ENCODE peak calls at places on chromosomes 1 and 21, in six cellular contexts. P is dermis blood vessel endothelial cell; R is fibroblast of lung; U is AG09309; Q is naive thymus-derived CD8-positive, alpha-beta T cell; C is CD8-positive, alpha-beta T cell. A is an unnamed sample.

GRCh38 chr1:200213921-200214320 is 186.4 kb downstream of the NR5A2 start:
- DNase-seq in P (no peak), R (no peak), U (no peak), Q (no peak), C (no peak), A (no peak)

GRCh38 chr1:86231076-86231475 is 74.5 kb upstream of the COL24A1 start:
- DNase-seq in P (no peak), R (no peak), U (peak), Q (no peak), C (no peak), A (no peak)

GRCh38 chr21:45849651-45850050 is 131.9 kb upstream of the COL6A1 start:
- DNase-seq in P (no peak), R (no peak), U (no peak), Q (no peak), C (no peak), A (no peak)

GRCh38 chr1:195954848-195955247 is 653.4 kb downstream of the KCNT2 start:
- DNase-seq in P (no peak), R (peak), U (no peak), Q (no peak), C (no peak), A (no peak)

GRCh38 chr1:116096013-116096618 is 15.1 kb upstream of the MAB21L3 start:
- DNase-seq in P (no peak), R (no peak), U (no peak), Q (no peak), C (no peak), A (no peak)

GRCh38 chr21:18529253-18529652 is 125.7 kb upstream of the TMPRSS15 start:
- DNase-seq in P (peak), R (peak), U (no peak), Q (no peak), C (no peak), A (peak)

GRCh38 chr1:224799083-224799482 is 130.4 kb upstream of the DNAH14 start:
- DNase-seq in P (no peak), R (no peak), U (no peak), Q (no peak), C (no peak), A (no peak)

GRCh38 chr1:201740609-201741231 is 88.2 kb upstream of the IPO9 start:
- DNase-seq in P (no peak), R (no peak), U (no peak), Q (no peak), C (no peak), A (no peak)

GRCh38 chr1:205179842-205180241 is 31.7 kb downstream of the DSTYK start:
- DNase-seq in P (peak), R (no peak), U (no peak), Q (no peak), C (no peak), A (no peak)

GRCh38 chr1:14602131-14602530 is 3.6 kb downstream of the KAZN start:
- DNase-seq in P (no peak), R (peak), U (no peak), Q (no peak), C (no peak), A (no peak)

GRCh38 chr21:43289442-43289841 is 120.6 kb downstream of the CRYAA start:
- DNase-seq in P (no peak), R (no peak), U (no peak), Q (no peak), C (no peak), A (no peak)

GRCh38 chr1:59005491-59006308 is 221.9 kb upstream of the JUN start:
- DNase-seq in P (no peak), R (no peak), U (no peak), Q (no peak), C (no peak), A (no peak)

GRCh38 chr1:59908084-59908483 is 18.5 kb downstream of the CYP2J2 start:
- DNase-seq in P (no peak), R (no peak), U (no peak), Q (no peak), C (no peak), A (no peak)

GRCh38 chr1:111214086-111214801 is 13.3 kb upstream of the CHI3L2 start:
- DNase-seq in P (no peak), R (no peak), U (no peak), Q (no peak), C (no peak), A (no peak)

GRCh38 chr1:149936076-149936991 is at the start of gene MTMR11:
- DNase-seq in P (peak), R (peak), U (no peak), Q (no peak), C (no peak), A (no peak)

GRCh38 chr1:51518033-51518729 is 885 bp downstream of the EPS15 start:
- DNase-seq in P (peak), R (peak), U (no peak), Q (peak), C (peak), A (peak)

GRCh38 chr1:117795190-117795589 is 134.2 kb downstream of the GDAP2 start:
- DNase-seq in P (no peak), R (peak), U (peak), Q (no peak), C (no peak), A (no peak)

GRCh38 chr1:46595127-46595526 is 8.9 kb downstream of the MKNK1 start:
- DNase-seq in P (no peak), R (no peak), U (no peak), Q (no peak), C (no peak), A (no peak)

GRCh38 chr1:16979475-16980327 is 719 bp downstream of the MFAP2 start:
- DNase-seq in P (peak), R (peak), U (no peak), Q (no peak), C (no peak), A (no peak)

GRCh38 chr1:67524143-67525052 is 94.2 kb upstream of the SERBP1 start:
- DNase-seq in P (peak), R (no peak), U (no peak), Q (no peak), C (no peak), A (peak)

GRCh38 chr1:24459551-24460266 is 42.9 kb upstream of the RCAN3 start:
- DNase-seq in P (no peak), R (no peak), U (no peak), Q (no peak), C (no peak), A (no peak)

GRCh38 chr21:36478941-36479340 is 981 bp downstream of the CLDN14 start:
- DNase-seq in P (peak), R (no peak), U (no peak), Q (no peak), C (no peak), A (no peak)

GRCh38 chr1:19975423-19976193 is 3.8 kb downstream of the PLA2G2A start:
- DNase-seq in P (no peak), R (no peak), U (no peak), Q (no peak), C (no peak), A (no peak)

GRCh38 chr1:220198186-220199005 is 73.9 kb downstream of the RAB3GAP2 start:
- DNase-seq in P (peak), R (no peak), U (no peak), Q (no peak), C (no peak), A (no peak)

GRCh38 chr1:197671140-197671539 is 104.1 kb downstream of the DENND1B start:
- DNase-seq in P (no peak), R (peak), U (peak), Q (no peak), C (no peak), A (no peak)

GRCh38 chr21:41171210-41171609 is 3.2 kb downstream of the BACE2 start:
- DNase-seq in P (peak), R (no peak), U (no peak), Q (no peak), C (no peak), A (no peak)

GRCh38 chr1:31799895-31800676 is 15.7 kb downstream of the SPOCD1 start:
- DNase-seq in P (no peak), R (no peak), U (no peak), Q (no peak), C (no peak), A (no peak)

GRCh38 chr1:94069649-94070285 is 51.2 kb downstream of the ABCA4 start:
- DNase-seq in P (peak), R (no peak), U (no peak), Q (no peak), C (no peak), A (peak)

GRCh38 chr1:50851034-50851433 is 109.0 kb downstream of the FAF1 start:
- DNase-seq in P (no peak), R (no peak), U (no peak), Q (no peak), C (no peak), A (no peak)

GRCh38 chr1:31348449-31348848 is 24.4 kb downstream of the FABP3 start:
- DNase-seq in P (no peak), R (no peak), U (no peak), Q (no peak), C (no peak), A (no peak)

GRCh38 chr1:187203257-187203656 is 374.5 kb downstream of the PLA2G4A start:
- DNase-seq in P (no peak), R (peak), U (no peak), Q (no peak), C (no peak), A (no peak)